ENCODE peak calls at places on chromosomes 4 and X, in four cellular contexts. One of them, this sample, is unnamed.

GRCh38 chrX:22339459-22339858 is 66.7 kb downstream of the CBLL2 start:
- DNase-seq in H7: no peak
- DNase-seq in lower lobe of right lung: no peak
- DNase-seq in dorsolateral prefrontal cortex: no peak
- DNase-seq in this sample: no peak

GRCh38 chr4:37799941-37800554 is 26.4 kb upstream of the PGM2 start:
- DNase-seq in dorsolateral prefrontal cortex: no peak
- DNase-seq in lower lobe of right lung: no peak
- DNase-seq in H7: no peak
- DNase-seq in this sample: no peak

GRCh38 chr4:124591646-124592045 is 120.9 kb downstream of the ANKRD50 start:
- DNase-seq in H7: no peak
- DNase-seq in lower lobe of right lung: no peak
- DNase-seq in dorsolateral prefrontal cortex: no peak
- DNase-seq in this sample: no peak

GRCh38 chr4:14596904-14597303 is 405.4 kb upstream of the CPEB2 start:
- DNase-seq in dorsolateral prefrontal cortex: no peak
- DNase-seq in lower lobe of right lung: no peak
- DNase-seq in H7: peak; percentile 20
- DNase-seq in this sample: no peak

GRCh38 chrX:20477836-20478532 is 211.3 kb upstream of the RPS6KA3 start:
- DNase-seq in dorsolateral prefrontal cortex: no peak
- DNase-seq in lower lobe of right lung: peak; percentile 48
- DNase-seq in H7: no peak
- DNase-seq in this sample: no peak

GRCh38 chr4:7928711-7929505 is 10.8 kb downstream of the AFAP1 start:
- DNase-seq in lower lobe of right lung: no peak
- DNase-seq in H7: no peak
- DNase-seq in dorsolateral prefrontal cortex: no peak
- DNase-seq in this sample: no peak

GRCh38 chr4:169437299-169438047 is 166.7 kb upstream of the SH3RF1 start:
- DNase-seq in H7: no peak
- DNase-seq in lower lobe of right lung: no peak
- DNase-seq in dorsolateral prefrontal cortex: no peak
- DNase-seq in this sample: peak; percentile 85

GRCh38 chr4:23163649-23164436 is 471.1 kb downstream of the GBA3 start:
- DNase-seq in lower lobe of right lung: no peak
- DNase-seq in dorsolateral prefrontal cortex: no peak
- DNase-seq in H7: peak; percentile 3
- DNase-seq in this sample: no peak

GRCh38 chr4:17286737-17287460 is 225.0 kb downstream of the QDPR start:
- DNase-seq in lower lobe of right lung: no peak
- DNase-seq in H7: peak; percentile 22
- DNase-seq in dorsolateral prefrontal cortex: no peak
- DNase-seq in this sample: no peak

GRCh38 chr4:110611968-110612447 is 10.9 kb downstream of the PITX2 start:
- DNase-seq in H7: peak; percentile 48
- DNase-seq in dorsolateral prefrontal cortex: no peak
- DNase-seq in lower lobe of right lung: no peak
- DNase-seq in this sample: no peak

GRCh38 chr4:932713-933070 is 432 bp downstream of the TMEM175 start:
- DNase-seq in H7: peak; percentile 72
- DNase-seq in dorsolateral prefrontal cortex: no peak
- DNase-seq in lower lobe of right lung: no peak
- DNase-seq in this sample: no peak

GRCh38 chrX:103404225-103405008 is 28.1 kb downstream of the BEX3 start:
- DNase-seq in dorsolateral prefrontal cortex: peak; percentile 67
- DNase-seq in lower lobe of right lung: peak; percentile 71
- DNase-seq in H7: peak; percentile 59
- DNase-seq in this sample: peak; percentile 62

DNA sequence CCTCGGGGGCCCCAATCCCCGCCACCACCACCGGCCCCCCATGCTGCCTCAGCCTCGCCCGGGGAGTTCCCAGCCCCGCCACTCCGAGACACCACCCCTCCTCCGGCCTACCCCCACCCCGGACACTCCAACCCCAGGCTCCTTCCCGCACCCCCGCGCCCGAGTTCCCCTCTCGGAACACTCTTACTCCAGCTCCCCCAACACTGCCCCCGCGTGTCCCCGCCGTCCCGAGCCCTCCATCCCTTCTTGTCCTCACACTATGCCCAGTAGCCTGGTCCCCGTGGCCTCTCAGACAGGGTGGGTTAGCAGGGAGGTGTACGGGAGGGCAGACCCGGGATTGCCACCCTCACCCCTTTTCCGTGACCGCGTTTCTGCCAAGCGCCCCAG is 276.1 kb downstream of the BCOR start:
- DNase-seq in H7: no peak
- DNase-seq in lower lobe of right lung: no peak
- DNase-seq in dorsolateral prefrontal cortex: no peak
- DNase-seq in this sample: no peak
- H3K4me3 ChIP-seq in H7: peak overlapping the region; percentile 46
- H3K4me3 ChIP-seq in lower lobe of right lung: peak overlapping the region; percentile 45
- H3K4me3 ChIP-seq in dorsolateral prefrontal cortex: peak overlapping the region; percentile 56
- H3K4me3 ChIP-seq in this sample: no peak overlapping the region

GRCh38 chrX:23578079-23578478 is 89.2 kb upstream of the PRDX4 start:
- DNase-seq in lower lobe of right lung: no peak
- DNase-seq in H7: no peak
- DNase-seq in dorsolateral prefrontal cortex: no peak
- DNase-seq in this sample: no peak
- H3K4me3 ChIP-seq in lower lobe of right lung: no peak overlapping the region
- H3K4me3 ChIP-seq in H7: no peak overlapping the region
- H3K4me3 ChIP-seq in dorsolateral prefrontal cortex: no peak overlapping the region
- H3K4me3 ChIP-seq in this sample: no peak overlapping the region

GRCh38 chrX:120253784-120254183 is 3.2 kb downstream of the ZBTB33 start:
- DNase-seq in H7: no peak
- DNase-seq in dorsolateral prefrontal cortex: no peak
- DNase-seq in lower lobe of right lung: no peak
- DNase-seq in this sample: no peak
- H3K4me3 ChIP-seq in H7: no peak overlapping the region
- H3K4me3 ChIP-seq in dorsolateral prefrontal cortex: no peak overlapping the region
- H3K4me3 ChIP-seq in lower lobe of right lung: no peak overlapping the region
- H3K4me3 ChIP-seq in this sample: no peak overlapping the region

GRCh38 chr4:56050584-56050983 is 101.8 kb downstream of the CEP135 start:
- DNase-seq in H7: no peak
- DNase-seq in lower lobe of right lung: no peak
- DNase-seq in dorsolateral prefrontal cortex: no peak
- DNase-seq in this sample: no peak
- H3K4me3 ChIP-seq in H7: no peak overlapping the region
- H3K4me3 ChIP-seq in lower lobe of right lung: no peak overlapping the region
- H3K4me3 ChIP-seq in dorsolateral prefrontal cortex: peak overlapping the region; percentile 4
- H3K4me3 ChIP-seq in this sample: no peak overlapping the region

DNA sequence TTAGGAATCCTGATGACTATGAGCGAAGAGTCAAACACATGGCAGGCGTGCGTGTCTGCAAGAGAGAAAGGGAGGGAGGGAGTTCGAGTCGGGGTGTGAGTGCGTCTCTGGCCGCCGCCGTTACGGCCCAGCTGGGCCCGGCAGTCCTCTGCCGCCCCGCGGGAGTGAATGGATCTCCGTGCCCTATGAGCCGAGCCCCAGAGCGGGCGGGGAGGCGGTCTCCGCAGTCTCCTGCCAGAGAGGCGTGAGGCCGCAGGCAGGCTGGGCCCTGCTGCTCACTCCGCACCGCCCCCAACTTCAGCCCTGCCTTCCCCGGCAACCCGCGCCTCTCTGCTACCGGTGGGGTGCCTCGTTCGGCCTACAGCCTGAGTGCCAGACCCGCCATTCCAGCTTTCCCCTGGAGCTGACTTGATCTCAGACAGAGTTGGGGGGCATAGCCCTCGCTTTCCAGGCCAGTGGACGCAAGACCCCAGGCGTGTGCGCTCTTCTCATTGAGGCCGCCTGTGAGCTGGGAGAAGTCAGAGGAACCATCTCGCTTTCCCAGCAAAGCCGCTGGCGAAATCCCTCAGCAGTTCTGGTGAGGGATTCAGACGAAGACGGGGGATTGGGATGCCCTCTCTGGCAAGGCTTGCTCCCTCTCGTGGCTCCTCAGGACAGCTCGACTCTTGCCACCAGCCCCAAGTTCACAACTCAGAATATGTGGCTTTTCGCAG is 1.4 kb downstream of the SLC16A2 start:
- DNase-seq in lower lobe of right lung: peak; percentile 52
- DNase-seq in dorsolateral prefrontal cortex: peak; percentile 41
- DNase-seq in H7: peak; percentile 83
- DNase-seq in this sample: no peak
- H3K4me3 ChIP-seq in lower lobe of right lung: peak overlapping the region; percentile 57
- H3K4me3 ChIP-seq in dorsolateral prefrontal cortex: peak overlapping the region; percentile 55
- H3K4me3 ChIP-seq in H7: peak overlapping the region; percentile 76
- H3K4me3 ChIP-seq in this sample: no peak overlapping the region

GRCh38 chr4:121885115-121885514 is 14.8 kb upstream of the BBS7 start:
- DNase-seq in lower lobe of right lung: no peak
- DNase-seq in dorsolateral prefrontal cortex: no peak
- DNase-seq in H7: no peak
- DNase-seq in this sample: no peak

GRCh38 chr4:121888134-121888533 is 17.9 kb upstream of the BBS7 start:
- DNase-seq in lower lobe of right lung: no peak
- DNase-seq in H7: no peak
- DNase-seq in dorsolateral prefrontal cortex: no peak
- DNase-seq in this sample: no peak
- H3K4me3 ChIP-seq in lower lobe of right lung: no peak overlapping the region
- H3K4me3 ChIP-seq in H7: no peak overlapping the region
- H3K4me3 ChIP-seq in dorsolateral prefrontal cortex: no peak overlapping the region
- H3K4me3 ChIP-seq in this sample: no peak overlapping the region